ENCODE peak calls at places on chromosome 3, in eight cellular contexts. K is HCT116, J is right lobe of liver, N is heart left ventricle, X is suprapubic skin, R is prostate gland, O is A549, T is sigmoid colon. H is an unnamed sample. For H3K4me1, the result is how much of the 10 kb centered on the place peaks cover.

GRCh38 chr3:194333212-194333980 is 17.7 kb downstream of the CPN2 start:
- DNase-seq in R (peak), O (peak), K (peak), N (peak), T (peak), J (peak), X (peak), H (peak)

GRCh38 chr3:53235545-53235944 is 20.3 kb downstream of the TKT start:
- DNase-seq in R (no peak), O (no peak), X (no peak), J (no peak), T (no peak), K (no peak), N (no peak), H (no peak)

GRCh38 chr3:162710332-162711112 is 1213.9 kb downstream of the OTOL1 start:
- DNase-seq in O (no peak), K (no peak), N (no peak), X (no peak), T (no peak), R (no peak), J (no peak), H (no peak)

GRCh38 chr3:77303943-77304778 is 264.3 kb downstream of the ROBO2 start:
- DNase-seq in J (no peak), K (no peak), T (no peak), N (no peak), R (no peak), X (no peak), O (no peak), H (no peak)

GRCh38 chr3:119763466-119763865 is 18.4 kb upstream of the NR1I2 start:
- DNase-seq in J (no peak), O (no peak), X (no peak), N (no peak), T (no peak), K (no peak), R (no peak), H (no peak)

GRCh38 chr3:102059145-102059943 is 210.0 kb downstream of the NFKBIZ start:
- DNase-seq in O (no peak), N (no peak), T (no peak), J (no peak), K (no peak), R (no peak), X (no peak), H (no peak)

GRCh38 chr3:3665961-3666640 is 133.1 kb upstream of the LRRN1 start:
- DNase-seq in X (no peak), K (no peak), R (no peak), O (no peak), N (peak), J (peak), T (no peak), H (no peak)

GRCh38 chr3:18499256-18499655 is 74.1 kb upstream of the SATB1 start:
- DNase-seq in J (no peak), X (no peak), K (no peak), N (no peak), T (no peak), O (no peak), R (no peak), H (no peak)

GRCh38 chr3:7953449-7954015 is 548.1 kb upstream of the LMCD1 start:
- DNase-seq in T (no peak), J (no peak), X (no peak), O (no peak), N (no peak), R (no peak), K (no peak), H (no peak)

GRCh38 chr3:58487140-58487886 is 4.6 kb upstream of the KCTD6 start:
- DNase-seq in J (peak), R (no peak), K (peak), T (no peak), N (peak), O (peak), X (no peak), H (peak)

GRCh38 chr3:16101295-16102186 is 72.9 kb upstream of the GALNT15 start:
- DNase-seq in T (no peak), X (no peak), N (no peak), O (peak), K (peak), R (no peak), J (no peak), H (peak)

GRCh38 chr3:94673891-94674290 is 611.0 kb downstream of the NSUN3 start:
- DNase-seq in K (no peak), J (no peak), T (no peak), X (no peak), R (no peak), N (no peak), O (no peak), H (no peak)

GRCh38 chr3:59185586-59186381 is 136.0 kb upstream of the CFAP20DC start:
- DNase-seq in N (no peak), O (no peak), X (no peak), R (no peak), J (no peak), T (no peak), K (no peak), H (no peak)

GRCh38 chr3:54857343-54857742 is 70.5 kb downstream of the LRTM1 start:
- DNase-seq in R (peak), J (no peak), O (no peak), N (no peak), K (no peak), T (no peak), X (no peak), H (no peak)

GRCh38 chr3:186322761-186323160 is 39.3 kb downstream of the DGKG start:
- DNase-seq in T (no peak), N (peak), K (no peak), O (no peak), J (no peak), X (no peak), R (no peak), H (no peak)

GRCh38 chr3:65914740-65915366 is 123.9 kb downstream of the MAGI1 start:
- DNase-seq in J (no peak), T (no peak), X (no peak), K (no peak), N (no peak), R (no peak), O (no peak), H (no peak)

GRCh38 chr3:195150194-195151118 is 120.5 kb downstream of the XXYLT1 start:
- DNase-seq in O (no peak), T (peak), X (no peak), R (peak), J (peak), N (peak), K (no peak), H (peak)

GRCh38 chr3:4823385-4823784 is 155.9 kb upstream of the BHLHE40 start:
- DNase-seq in T (no peak), X (no peak), J (no peak), R (no peak), N (no peak), K (no peak), O (no peak), H (no peak)

GRCh38 chr3:106687905-106688304 is 689.3 kb upstream of the CCDC54 start:
- DNase-seq in O (no peak), T (no peak), J (no peak), K (no peak), R (no peak), N (no peak), X (no peak), H (no peak)

GRCh38 chr3:29144807-29145206 is 136.1 kb upstream of the RBMS3 start:
- DNase-seq in K (no peak), J (no peak), N (peak), O (peak), X (no peak), T (peak), R (peak), H (peak)

GRCh38 chr3:159669024-159669476 is 319.6 kb upstream of the IL12A start:
- DNase-seq in R (no peak), T (no peak), O (peak), J (peak), K (no peak), X (no peak), N (no peak), H (no peak)

GRCh38 chr3:157381606-157382005 is 55.0 kb upstream of the PTX3 start:
- DNase-seq in R (no peak), N (no peak), X (no peak), T (no peak), K (no peak), O (no peak), J (no peak), H (no peak)

GRCh38 chr3:30855390-30855789 is 39.1 kb downstream of the GADL1 start:
- DNase-seq in N (no peak), J (no peak), T (no peak), R (no peak), X (no peak), K (no peak), O (no peak), H (no peak)

GRCh38 chr3:37377670-37378069 is 203.3 kb upstream of the LRRFIP2 start:
- DNase-seq in O (no peak), J (no peak), K (no peak), R (no peak), X (no peak), T (no peak), N (no peak), H (no peak)

GRCh38 chr3:185153170-185153733 is 392 bp upstream of the C3orf70 start:
- DNase-seq in X (no peak), T (no peak), J (no peak), K (no peak), N (peak), R (no peak), O (no peak), H (no peak)

GRCh38 chr3:106533097-106533496 is 664.3 kb upstream of the CBLB start:
- DNase-seq in R (no peak), J (no peak), K (no peak), N (no peak), T (no peak), X (no peak), O (no peak), H (no peak)

GRCh38 chr3:50321146-50321843 is 1.2 kb downstream of the HYAL2 start:
- DNase-seq in X (peak), J (peak), K (peak), R (peak), T (peak), N (peak), O (peak), H (peak)

GRCh38 chr3:12222765-12223485 is 64.2 kb upstream of the TIMP4 start:
- DNase-seq in N (no peak), R (peak), X (no peak), T (no peak), O (peak), K (no peak), J (no peak), H (no peak)

GRCh38 chr3:152554980-152555379 is 280.0 kb upstream of the P2RY1 start:
- DNase-seq in R (peak), X (no peak), J (no peak), N (peak), K (no peak), O (no peak), T (no peak), H (no peak)

GRCh38 chr3:107269081-107269480 is 108.2 kb upstream of the CCDC54 start:
- DNase-seq in O (no peak), N (no peak), T (no peak), K (no peak), J (no peak), R (no peak), X (no peak), H (no peak)

GRCh38 chr3:151580592-151580991 is 119.7 kb upstream of the IGSF10 start:
- DNase-seq in R (no peak), T (no peak), O (peak), N (no peak), J (no peak), X (no peak), K (no peak), H (no peak)

GRCh38 chr3:339346-339745 is 142.8 kb downstream of the CHL1 start:
- DNase-seq in K (no peak), O (no peak), R (no peak), X (no peak), N (no peak), T (no peak), J (no peak), H (no peak)

GRCh38 chr3:46848271-46849097 is 14.8 kb downstream of the MYL3 start:
- DNase-seq in J (no peak), O (no peak), N (peak), K (no peak), T (peak), R (no peak), X (peak), H (no peak)

GRCh38 chr3:141642215-141642614 is 95.9 kb upstream of the RNF7 start:
- DNase-seq in R (no peak), J (no peak), O (no peak), K (no peak), N (no peak), X (no peak), T (no peak), H (no peak)

GRCh38 chr3:150291515-150291914 is 116.6 kb upstream of the TSC22D2 start:
- DNase-seq in R (no peak), K (no peak), J (no peak), T (no peak), O (no peak), X (no peak), N (no peak), H (no peak)

GRCh38 chr3:24460974-24461373 is 33.7 kb downstream of the THRB start:
- DNase-seq in K (no peak), O (no peak), R (no peak), N (no peak), T (no peak), J (no peak), X (no peak), H (no peak)

GRCh38 chr3:194029846-194030245 is 106.1 kb upstream of the HES1 start:
- DNase-seq in O (no peak), N (no peak), R (no peak), T (no peak), K (no peak), J (no peak), X (no peak), H (peak)

GRCh38 chr3:12730511-12731234 is 28.4 kb downstream of the TMEM40 start:
- DNase-seq in T (no peak), X (no peak), K (no peak), N (no peak), J (no peak), O (no peak), R (no peak), H (no peak)

GRCh38 chr3:140442621-140443020 is 235.2 kb upstream of the TRIM42 start:
- DNase-seq in O (no peak), R (no peak), K (no peak), J (no peak), X (no peak), T (no peak), N (no peak), H (no peak)

GRCh38 chr3:140440446-140440845 is 237.4 kb upstream of the TRIM42 start:
- DNase-seq in K (no peak), J (no peak), X (no peak), N (no peak), T (no peak), R (no peak), O (no peak), H (no peak)

GRCh38 chr3:140439527-140439926 is 238.3 kb upstream of the TRIM42 start:
- DNase-seq in R (no peak), X (no peak), N (no peak), K (no peak), T (no peak), O (no peak), J (no peak), H (no peak)

GRCh38 chr3:140441006-140441405 is 236.9 kb upstream of the TRIM42 start:
- DNase-seq in R (no peak), J (no peak), X (no peak), O (peak), K (no peak), T (no peak), N (no peak), H (peak)

DNA sequence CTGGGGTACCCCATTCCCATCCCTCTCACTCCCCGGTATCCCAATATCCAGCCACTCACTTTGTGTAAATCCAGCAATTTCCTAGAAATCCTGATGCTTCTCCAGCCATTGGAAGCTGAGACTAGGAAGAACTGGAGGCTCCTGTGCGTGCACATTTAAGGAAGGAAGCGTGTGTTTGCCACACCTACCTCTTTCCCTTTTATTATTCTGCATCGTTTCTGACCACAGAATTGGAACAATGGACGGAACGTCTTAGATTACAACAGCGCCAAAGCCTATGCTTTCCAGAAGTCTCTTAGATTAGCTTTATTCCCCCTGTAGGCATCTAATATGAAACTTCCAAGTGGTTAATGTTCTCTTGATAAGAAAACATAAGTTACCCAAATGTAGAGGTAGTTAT is 234.8 kb upstream of the TRIM42 start:
- DNase-seq in O (no peak), K (no peak), J (no peak), R (no peak), T (no peak), X (no peak), N (no peak), H (no peak)
- H3K4me1 ChIP-seq in O (under half), K (under half), J (under half), R (under half), T (under half), X (under half), N (under half), H (under half)

GRCh38 chr3:172131746-172132145 is 92.4 kb downstream of the FNDC3B start:
- DNase-seq in K (no peak), X (no peak), T (no peak), O (no peak), N (no peak), J (no peak), R (no peak), H (no peak)

GRCh38 chr3:172128852-172129251 is 89.5 kb downstream of the FNDC3B start:
- DNase-seq in N (no peak), T (no peak), R (no peak), K (no peak), O (no peak), J (no peak), X (no peak), H (no peak)

GRCh38 chr3:172129534-172129867 is 90.1 kb downstream of the FNDC3B start:
- DNase-seq in R (no peak), T (no peak), X (no peak), K (no peak), N (no peak), J (no peak), O (no peak), H (no peak)

GRCh38 chr3:172127929-172128580 is 88.7 kb downstream of the FNDC3B start:
- DNase-seq in K (no peak), N (no peak), J (no peak), T (no peak), X (no peak), O (no peak), R (no peak), H (no peak)

DNA sequence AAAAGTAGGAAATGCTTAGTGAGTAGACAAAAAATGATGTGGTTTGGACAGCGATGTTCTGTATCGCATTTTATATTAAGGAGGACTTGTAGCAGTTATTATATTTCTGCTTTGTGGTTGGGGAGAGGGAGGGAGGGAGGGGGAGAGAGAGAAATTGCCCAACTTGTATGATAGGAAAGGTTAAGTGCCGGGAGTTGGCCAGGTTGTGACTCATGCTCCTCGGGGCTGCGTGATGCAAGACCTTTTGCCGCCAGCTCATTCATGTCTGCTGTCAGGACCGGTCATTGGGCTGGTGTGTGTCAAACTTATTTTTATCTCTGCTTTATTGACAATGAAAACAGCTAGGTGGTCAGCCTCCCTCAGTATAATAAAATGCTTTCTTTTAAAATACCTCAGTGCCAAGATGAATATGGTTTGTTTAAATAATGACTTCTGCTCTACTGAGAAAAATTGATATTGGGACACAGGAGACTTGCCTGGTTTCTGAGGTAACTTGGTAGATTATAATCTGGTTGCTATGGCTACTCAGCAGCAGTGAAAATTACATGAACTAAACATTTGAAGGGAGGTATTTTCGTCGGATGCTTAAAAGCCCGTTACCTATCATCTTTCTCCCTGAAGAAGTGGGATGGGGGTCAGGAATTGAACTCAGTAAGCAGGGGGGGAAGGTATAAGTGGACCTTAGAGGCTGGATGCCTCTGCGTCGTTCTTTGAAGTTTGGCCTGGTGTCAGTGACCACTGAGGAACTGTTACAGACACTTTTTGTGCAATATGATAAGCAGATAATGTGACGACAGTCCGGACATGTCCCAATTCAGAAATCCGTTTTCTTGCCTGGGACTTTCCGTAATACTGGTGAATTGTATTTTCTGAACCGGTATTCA is 90.7 kb downstream of the FNDC3B start:
- DNase-seq in N (peak), K (peak), X (peak), T (peak), J (peak), R (peak), O (peak), H (peak)
- H3K4me3 ChIP-seq in N (peak), K (no peak), X (no peak), T (no peak), J (no peak), R (no peak), O (peak), H (no peak)

DNA sequence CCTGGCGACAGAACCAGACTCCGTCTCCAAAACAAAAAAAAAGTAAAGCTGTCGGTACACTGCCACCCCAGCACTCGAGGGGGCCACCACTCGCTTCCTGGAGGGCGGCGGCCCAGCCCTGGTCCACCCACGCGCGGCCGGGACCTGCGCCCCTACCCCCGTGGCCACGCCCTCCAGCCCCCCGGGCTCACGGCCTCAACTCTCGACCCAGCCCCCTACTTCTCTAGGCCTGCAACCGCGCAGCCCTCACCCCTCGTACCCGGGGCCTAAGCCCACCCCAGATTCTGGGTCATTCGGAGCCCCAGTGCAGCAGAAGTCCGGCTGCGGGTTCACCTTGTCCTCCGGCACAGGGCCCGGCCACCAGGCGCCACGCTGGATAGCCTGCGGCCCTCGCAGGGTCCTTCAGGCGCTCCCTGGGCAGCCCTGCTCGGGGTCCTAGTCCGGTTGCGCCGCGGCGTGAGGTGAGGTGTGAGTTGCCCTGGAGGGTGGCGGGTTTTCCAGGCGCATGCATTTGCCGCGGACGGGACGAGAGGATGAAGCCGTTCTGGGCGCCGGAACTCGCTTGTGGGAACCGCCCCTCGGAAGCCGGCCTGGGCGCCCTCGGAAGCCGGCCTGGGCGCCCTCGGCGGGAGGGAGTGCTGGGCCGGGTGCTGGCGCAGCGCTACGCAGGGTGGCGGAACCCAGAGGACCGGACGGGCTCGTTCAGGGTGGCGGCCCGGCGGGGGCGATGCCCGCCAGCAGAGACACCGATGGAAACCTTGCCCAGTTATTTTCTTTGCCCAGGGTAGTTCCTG is 32.2 kb downstream of the SPINK8 start:
- DNase-seq in K (peak), X (peak), N (peak), J (peak), O (peak), T (peak), R (peak), H (peak)
- TF ChIP-seq POLR2A in K (peak), X (no peak), N (no peak), J (peak), O (peak), T (peak), R (peak), H (peak)

DNA sequence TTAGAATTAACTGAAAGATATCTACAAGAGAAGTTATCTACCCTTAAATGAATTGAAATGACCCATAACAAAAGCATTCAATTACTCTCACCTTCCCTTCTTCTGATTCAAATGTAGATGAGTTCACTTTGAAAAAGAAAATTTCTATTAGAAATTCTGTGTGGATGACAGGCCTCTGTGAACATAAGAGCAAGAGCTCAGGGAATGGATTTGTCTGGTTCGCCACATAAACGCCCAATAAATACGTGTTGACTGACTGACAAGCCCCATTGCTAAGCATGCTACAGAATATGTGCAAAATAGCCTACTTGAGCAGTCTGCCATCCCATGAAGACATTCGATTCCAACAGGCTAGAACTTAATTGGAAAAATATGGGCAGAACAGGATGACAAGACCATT is 315.9 kb downstream of the MECOM start:
- DNase-seq in R (no peak), O (no peak), T (no peak), K (no peak), X (no peak), N (no peak), J (no peak), H (no peak)
- H3K4me1 ChIP-seq in R (under half), O (under half), T (under half), K (under half), X (under half), N (under half), J (under half), H (under half)